ENCODE peak calls at places on chromosomes 16 and 17, in eight cellular contexts. One of them, this sample, is unnamed.

GRCh38 chr17:48612854-48613691 is 2.0 kb downstream of the HOXB8 start:
- DNase-seq in left lobe of liver: no peak
- DNase-seq in hepatocyte: peak; percentile 61
- DNase-seq in heart right ventricle: no peak
- DNase-seq in cardiac muscle cell: peak; percentile 55
- DNase-seq in sciatic nerve: no peak
- DNase-seq in fibroblast of pulmonary artery: peak; percentile 25
- DNase-seq in GM04503: no peak
- DNase-seq in this sample: no peak

GRCh38 chr16:53094013-53094630 is 39.3 kb downstream of the CHD9 start:
- DNase-seq in cardiac muscle cell: peak; percentile 34
- DNase-seq in GM04503: no peak
- DNase-seq in sciatic nerve: peak; percentile 65
- DNase-seq in left lobe of liver: peak; percentile 69
- DNase-seq in fibroblast of pulmonary artery: no peak
- DNase-seq in heart right ventricle: peak; percentile 52
- DNase-seq in hepatocyte: peak; percentile 51
- DNase-seq in this sample: no peak

GRCh38 chr16:66264311-66265105 is 102.0 kb upstream of the CDH5 start:
- DNase-seq in left lobe of liver: peak; percentile 34
- DNase-seq in GM04503: no peak
- DNase-seq in cardiac muscle cell: no peak
- DNase-seq in sciatic nerve: no peak
- DNase-seq in heart right ventricle: no peak
- DNase-seq in fibroblast of pulmonary artery: no peak
- DNase-seq in hepatocyte: peak; percentile 1
- DNase-seq in this sample: no peak

GRCh38 chr16:5027575-5028235 is 6.0 kb downstream of the NAGPA start:
- DNase-seq in heart right ventricle: no peak
- DNase-seq in hepatocyte: peak; percentile 2
- DNase-seq in left lobe of liver: no peak
- DNase-seq in fibroblast of pulmonary artery: no peak
- DNase-seq in sciatic nerve: no peak
- DNase-seq in cardiac muscle cell: no peak
- DNase-seq in GM04503: no peak
- DNase-seq in this sample: no peak

GRCh38 chr17:43676471-43676870 is 14.7 kb upstream of the MEOX1 start:
- DNase-seq in heart right ventricle: no peak
- DNase-seq in cardiac muscle cell: no peak
- DNase-seq in left lobe of liver: no peak
- DNase-seq in GM04503: no peak
- DNase-seq in hepatocyte: no peak
- DNase-seq in fibroblast of pulmonary artery: no peak
- DNase-seq in sciatic nerve: no peak
- DNase-seq in this sample: peak; percentile 46

GRCh38 chr16:6682142-6682811 is 650.4 kb upstream of the RBFOX1 start:
- DNase-seq in left lobe of liver: no peak
- DNase-seq in heart right ventricle: no peak
- DNase-seq in sciatic nerve: peak; percentile 59
- DNase-seq in cardiac muscle cell: peak; percentile 74
- DNase-seq in fibroblast of pulmonary artery: no peak
- DNase-seq in hepatocyte: peak; percentile 65
- DNase-seq in GM04503: no peak
- DNase-seq in this sample: no peak

GRCh38 chr17:40551874-40552768 is 13.2 kb downstream of the CCR7 start:
- DNase-seq in GM04503: peak; percentile 98
- DNase-seq in sciatic nerve: peak; percentile 76
- DNase-seq in left lobe of liver: peak; percentile 55
- DNase-seq in cardiac muscle cell: no peak
- DNase-seq in heart right ventricle: no peak
- DNase-seq in fibroblast of pulmonary artery: peak; percentile 86
- DNase-seq in hepatocyte: no peak
- DNase-seq in this sample: peak; percentile 95

GRCh38 chr17:17018612-17019429 is 23.4 kb upstream of the MPRIP start:
- DNase-seq in left lobe of liver: no peak
- DNase-seq in cardiac muscle cell: no peak
- DNase-seq in fibroblast of pulmonary artery: no peak
- DNase-seq in sciatic nerve: peak; percentile 47
- DNase-seq in heart right ventricle: no peak
- DNase-seq in GM04503: no peak
- DNase-seq in hepatocyte: peak; percentile 74
- DNase-seq in this sample: no peak

GRCh38 chr17:78600181-78600651 is 23.0 kb upstream of the DNAH17 start:
- DNase-seq in GM04503: no peak
- DNase-seq in fibroblast of pulmonary artery: peak; percentile 60
- DNase-seq in heart right ventricle: peak; percentile 22
- DNase-seq in hepatocyte: no peak
- DNase-seq in cardiac muscle cell: no peak
- DNase-seq in sciatic nerve: no peak
- DNase-seq in left lobe of liver: no peak
- DNase-seq in this sample: peak; percentile 56

GRCh38 chr17:17320188-17320910 is 17.2 kb downstream of the NT5M start:
- DNase-seq in hepatocyte: no peak
- DNase-seq in GM04503: no peak
- DNase-seq in sciatic nerve: peak; percentile 35
- DNase-seq in left lobe of liver: no peak
- DNase-seq in fibroblast of pulmonary artery: no peak
- DNase-seq in heart right ventricle: no peak
- DNase-seq in cardiac muscle cell: no peak
- DNase-seq in this sample: no peak

GRCh38 chr17:80981062-80981902 is 10.4 kb upstream of the CHMP6 start:
- DNase-seq in GM04503: no peak
- DNase-seq in fibroblast of pulmonary artery: no peak
- DNase-seq in heart right ventricle: no peak
- DNase-seq in left lobe of liver: no peak
- DNase-seq in sciatic nerve: no peak
- DNase-seq in cardiac muscle cell: peak; percentile 59
- DNase-seq in hepatocyte: peak; percentile 58
- DNase-seq in this sample: no peak

GRCh38 chr17:81665205-81666091 is 957 bp downstream of the OXLD1 start:
- DNase-seq in sciatic nerve: no peak
- DNase-seq in GM04503: no peak
- DNase-seq in heart right ventricle: no peak
- DNase-seq in cardiac muscle cell: no peak
- DNase-seq in hepatocyte: no peak
- DNase-seq in fibroblast of pulmonary artery: peak; percentile 18
- DNase-seq in left lobe of liver: no peak
- DNase-seq in this sample: peak; percentile 18

GRCh38 chr17:70716551-70716950 is 547.2 kb downstream of the KCNJ2 start:
- DNase-seq in cardiac muscle cell: no peak
- DNase-seq in sciatic nerve: no peak
- DNase-seq in heart right ventricle: no peak
- DNase-seq in fibroblast of pulmonary artery: no peak
- DNase-seq in left lobe of liver: no peak
- DNase-seq in GM04503: no peak
- DNase-seq in hepatocyte: no peak
- DNase-seq in this sample: no peak

GRCh38 chr16:57620316-57621231 is 7.9 kb upstream of the ADGRG1 start:
- DNase-seq in left lobe of liver: no peak
- DNase-seq in hepatocyte: peak; percentile 63
- DNase-seq in heart right ventricle: no peak
- DNase-seq in sciatic nerve: peak; percentile 47
- DNase-seq in fibroblast of pulmonary artery: no peak
- DNase-seq in GM04503: no peak
- DNase-seq in cardiac muscle cell: no peak
- DNase-seq in this sample: no peak

GRCh38 chr17:78343433-78344201 is 16.3 kb downstream of the SOCS3 start:
- DNase-seq in sciatic nerve: no peak
- DNase-seq in fibroblast of pulmonary artery: no peak
- DNase-seq in hepatocyte: no peak
- DNase-seq in heart right ventricle: no peak
- DNase-seq in cardiac muscle cell: no peak
- DNase-seq in left lobe of liver: no peak
- DNase-seq in GM04503: no peak
- DNase-seq in this sample: no peak

GRCh38 chr16:80198995-80199299 is 341.8 kb upstream of the DYNLRB2 start:
- DNase-seq in left lobe of liver: no peak
- DNase-seq in heart right ventricle: no peak
- DNase-seq in cardiac muscle cell: no peak
- DNase-seq in sciatic nerve: no peak
- DNase-seq in hepatocyte: no peak
- DNase-seq in GM04503: no peak
- DNase-seq in fibroblast of pulmonary artery: peak; percentile 44
- DNase-seq in this sample: peak; percentile 23